ENCODE peak calls at places on chromosomes 7 and 10, in five cellular contexts. O, G, D, W and U are unnamed samples.

GRCh38 chr10:99276848-99277486 is 41.3 kb upstream of the HPSE2 start:
- DNase-seq in G (no peak), D (peak; percentile 7), W (no peak), O (no peak), U (no peak)

GRCh38 chr10:109866168-109866994 is 56.9 kb downstream of the XPNPEP1 start:
- DNase-seq in O (peak; percentile 20), D (peak; percentile 49), G (no peak), W (no peak), U (no peak)

GRCh38 chr7:97479740-97480290 is 252.1 kb upstream of the TAC1 start:
- DNase-seq in O (no peak), D (no peak), G (no peak), W (no peak), U (no peak)

GRCh38 chr7:115748123-115748738 is 282.3 kb downstream of the TFEC start:
- DNase-seq in W (no peak), G (no peak), D (peak; percentile 8), O (no peak), U (no peak)

GRCh38 chr7:141014091-141014490 is 661 bp downstream of the MRPS33 start:
- DNase-seq in W (no peak), O (no peak), D (peak; percentile 55), G (no peak), U (no peak)

GRCh38 chr10:70774810-70775678 is 10.1 kb downstream of the TBATA start:
- DNase-seq in G (no peak), D (no peak), O (peak; percentile 49), W (peak; percentile 53), U (no peak)

GRCh38 chr7:47804767-47805545 is 143.3 kb downstream of the PKD1L1 start:
- DNase-seq in G (no peak), D (no peak), W (no peak), O (no peak), U (no peak)

GRCh38 chr7:20954711-20955641 is 168.3 kb upstream of the SP8 start:
- DNase-seq in W (no peak), O (no peak), G (no peak), D (no peak), U (no peak)

GRCh38 chr7:34165927-34166550 is 260.7 kb downstream of the BMPER start:
- DNase-seq in O (no peak), D (peak; percentile 62), W (no peak), G (no peak), U (no peak)

GRCh38 chr10:51530540-51530939 is 168.9 kb downstream of the CSTF2T start:
- DNase-seq in D (peak; percentile 33), O (no peak), W (no peak), G (no peak), U (no peak)

GRCh38 chr7:20577362-20578069 is 38.0 kb upstream of the ABCB5 start:
- DNase-seq in W (no peak), D (no peak), G (no peak), O (no peak), U (no peak)

GRCh38 chr10:89062861-89063260 is 72.3 kb downstream of the FAS start:
- DNase-seq in W (no peak), O (peak; percentile 47), D (peak; percentile 78), G (no peak), U (no peak)

GRCh38 chr10:31011017-31011659 is 20.5 kb downstream of the ZNF438 start:
- DNase-seq in O (no peak), D (peak; percentile 74), G (no peak), W (no peak), U (no peak)

GRCh38 chr7:98418636-98419315 is 17.9 kb upstream of the BAIAP2L1 start:
- DNase-seq in W (no peak), O (peak; percentile 81), G (no peak), D (peak; percentile 91), U (peak; percentile 55)

GRCh38 chr7:47379629-47380324 is 202.1 kb downstream of the TNS3 start:
- DNase-seq in D (peak; percentile 77), W (peak; percentile 75), O (peak; percentile 75), G (peak; percentile 24), U (no peak)

GRCh38 chr7:101563933-101564777 is 64.9 kb downstream of the MYL10 start:
- DNase-seq in W (peak; percentile 50), G (no peak), O (no peak), D (no peak), U (no peak)

GRCh38 chr7:26399309-26399610 is 107.6 kb downstream of the SNX10 start:
- DNase-seq in O (peak; percentile 65), W (no peak), G (no peak), D (peak; percentile 16), U (no peak)

GRCh38 chr10:16986406-16987128 is 143.0 kb downstream of the CUBN start:
- DNase-seq in G (no peak), W (no peak), O (no peak), D (peak; percentile 63), U (no peak)

GRCh38 chr7:12111461-12112405 is 99.4 kb upstream of the TMEM106B start:
- DNase-seq in G (peak; percentile 9), W (no peak), O (peak; percentile 22), D (peak; percentile 33), U (no peak)

GRCh38 chr7:46071601-46072000 is 150.5 kb upstream of the IGFBP3 start:
- DNase-seq in O (no peak), G (no peak), W (no peak), D (no peak), U (no peak)

GRCh38 chr7:5638994-5639393 is 142.5 kb downstream of the RNF216 start:
- DNase-seq in O (no peak), W (no peak), D (peak; percentile 28), G (no peak), U (no peak)

GRCh38 chr7:155336812-155337602 is 39.3 kb downstream of the INSIG1 start:
- DNase-seq in W (no peak), O (peak; percentile 84), D (no peak), G (no peak), U (no peak)

GRCh38 chr7:28793383-28793782 is 164.7 kb downstream of the TRIL start:
- DNase-seq in G (no peak), D (no peak), W (no peak), O (no peak), U (no peak)

GRCh38 chr10:31507427-31507826 is 188.4 kb downstream of the ZEB1 start:
- DNase-seq in W (no peak), D (no peak), O (no peak), G (no peak), U (no peak)

GRCh38 chr7:103762361-103762760 is 227.1 kb downstream of the RELN start:
- DNase-seq in O (no peak), D (no peak), W (no peak), G (no peak), U (no peak)

GRCh38 chr10:117363027-117363426 is 12.2 kb downstream of the PDZD8 start:
- DNase-seq in D (no peak), O (no peak), W (no peak), G (no peak), U (no peak)

GRCh38 chr7:55377162-55377810 is 12.1 kb downstream of the LANCL2 start:
- DNase-seq in G (no peak), D (no peak), O (no peak), W (no peak), U (no peak)

GRCh38 chr10:6128591-6129383 is 40.0 kb downstream of the RBM17 start:
- DNase-seq in G (no peak), O (no peak), W (peak; percentile 66), D (peak; percentile 58), U (no peak)

GRCh38 chr10:129945031-129945430 is 19.0 kb downstream of the EBF3 start:
- DNase-seq in W (peak; percentile 5), G (no peak), D (peak; percentile 24), O (no peak), U (no peak)

GRCh38 chr7:114663502-114663901 is 248.9 kb downstream of the FOXP2 start:
- DNase-seq in D (peak; percentile 57), G (no peak), W (no peak), O (no peak), U (no peak)
- TF ChIP-seq CTCF in D (peak; percentile 6), G (peak; percentile 49), W (peak; percentile 7), O (peak; percentile 26), U (no peak)

GRCh38 chr7:51127618-51127904 is 189.0 kb downstream of the COBL start:
- DNase-seq in G (no peak), O (no peak), D (no peak), W (no peak), U (no peak)
- TF ChIP-seq CTCF in G (no peak), O (no peak), D (no peak), W (no peak), U (no peak)

GRCh38 chr10:93745411-93746065 is 12.2 kb upstream of the LGI1 start:
- DNase-seq in W (no peak), G (no peak), D (peak; percentile 29), O (no peak), U (no peak)

GRCh38 chr10:93751074-93751572 is 6.6 kb upstream of the LGI1 start:
- DNase-seq in D (no peak), G (no peak), W (no peak), O (no peak), U (no peak)

GRCh38 chr10:93742633-93743349 is 14.9 kb upstream of the LGI1 start:
- DNase-seq in D (no peak), O (no peak), G (no peak), W (no peak), U (peak; percentile 62)

GRCh38 chr10:93749218-93749799 is 8.4 kb upstream of the LGI1 start:
- DNase-seq in W (no peak), G (no peak), O (no peak), D (no peak), U (no peak)

GRCh38 chr10:93746844-93747284 is 10.9 kb upstream of the LGI1 start:
- DNase-seq in W (no peak), G (peak; percentile 23), O (no peak), D (peak; percentile 94), U (no peak)
- TF ChIP-seq CTCF in W (no peak), G (peak; percentile 70), O (no peak), D (peak; percentile 5), U (no peak)

DNA sequence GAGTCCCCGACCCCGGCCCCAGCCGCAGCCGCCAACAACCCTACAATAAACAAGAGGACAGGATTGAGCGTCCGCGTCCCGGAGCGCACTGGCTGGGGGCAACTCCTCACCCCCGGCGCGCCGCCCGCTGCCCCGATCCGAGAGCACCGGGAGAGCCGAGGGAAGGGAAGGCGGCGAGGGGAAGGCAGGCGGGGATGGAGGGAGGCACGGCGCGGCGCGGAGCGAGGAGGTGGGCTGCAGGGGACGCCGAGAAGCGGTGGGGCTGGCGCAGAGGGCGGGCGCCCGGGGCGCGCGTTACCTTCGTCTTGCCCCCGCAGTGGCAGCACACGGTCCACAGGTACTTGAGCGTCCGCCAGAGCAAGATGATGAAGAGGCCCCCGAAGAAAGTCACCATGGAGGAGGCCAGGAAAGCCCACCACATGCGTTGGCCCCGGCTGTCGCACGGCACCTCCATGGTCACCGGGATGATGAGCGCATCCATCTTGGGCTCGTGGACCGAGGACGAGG is 588 bp downstream of the KCNMA1 start:
- DNase-seq in G (no peak), O (no peak), D (no peak), W (no peak), U (no peak)
- TF ChIP-seq CTCF in G (no peak), O (no peak), D (no peak), W (no peak), U (no peak)

GRCh38 chr10:44822993-44823392 is 88.1 kb upstream of the TMEM72 start:
- DNase-seq in D (no peak), O (no peak), W (no peak), G (no peak), U (no peak)

GRCh38 chr10:44818721-44819127 is 92.4 kb upstream of the TMEM72 start:
- DNase-seq in D (no peak), G (no peak), W (no peak), O (no peak), U (no peak)

GRCh38 chr10:44822349-44822748 is 88.8 kb upstream of the TMEM72 start:
- DNase-seq in O (no peak), G (no peak), W (no peak), D (no peak), U (no peak)

GRCh38 chr10:44820094-44820493 is 91.0 kb upstream of the TMEM72 start:
- DNase-seq in O (no peak), G (no peak), D (no peak), W (no peak), U (no peak)

GRCh38 chr10:44821290-44821689 is 89.8 kb upstream of the TMEM72 start:
- DNase-seq in O (no peak), W (no peak), D (no peak), G (no peak), U (no peak)
- TF ChIP-seq CTCF in O (no peak), W (no peak), D (no peak), G (no peak), U (no peak)